ENCODE peak calls at places on chromosomes 6 and 20, in seven cellular contexts. M is mesothelial cell of epicardium, J is type B pancreatic cell, K is nephron progenitor cell, U is transverse colon, I is chondrocyte, X is HL-60. B is an unnamed sample.

GRCh38 chr6:131251593-131252204 is 116.4 kb downstream of the AKAP7 start:
- DNase-seq in M (no peak), J (no peak), K (no peak), U (no peak), I (no peak), X (no peak), B (no peak)

GRCh38 chr20:59564171-59564570 is 40.2 kb upstream of the PHACTR3 start:
- DNase-seq in M (no peak), J (no peak), K (no peak), U (no peak), I (no peak), X (no peak), B (peak; percentile 9)

GRCh38 chr20:35963878-35964277 is 4.5 kb upstream of the CNBD2 start:
- DNase-seq in M (no peak), J (no peak), K (no peak), U (peak; percentile 45), I (no peak), X (no peak), B (no peak)

GRCh38 chr20:62929051-62929538 is 2.8 kb upstream of the DIDO1 start:
- DNase-seq in M (no peak), J (no peak), K (peak; percentile 77), U (peak; percentile 81), I (no peak), X (no peak), B (peak; percentile 86)

GRCh38 chr20:13119583-13119982 is 101.5 kb upstream of the ISM1 start:
- DNase-seq in M (no peak), J (no peak), K (peak; percentile 47), U (peak; percentile 11), I (no peak), X (no peak), B (no peak)

GRCh38 chr6:34726055-34726454 is 29.5 kb upstream of the ILRUN start:
- DNase-seq in M (no peak), J (no peak), K (no peak), U (no peak), I (no peak), X (no peak), B (no peak)

GRCh38 chr6:170043150-170043819 is 247.6 kb downstream of the DLL1 start:
- DNase-seq in M (no peak), J (no peak), K (no peak), U (no peak), I (peak; percentile 30), X (no peak), B (no peak)

GRCh38 chr6:52271852-52272460 is 12.6 kb downstream of the MCM3 start:
- DNase-seq in M (no peak), J (no peak), K (no peak), U (no peak), I (no peak), X (no peak), B (no peak)

GRCh38 chr6:112912351-112913101 is 565.4 kb downstream of the RFPL4B start:
- DNase-seq in M (no peak), J (no peak), K (no peak), U (no peak), I (no peak), X (no peak), B (no peak)

GRCh38 chr6:108562503-108562993 is 1.8 kb downstream of the FOXO3 start:
- DNase-seq in M (no peak), J (no peak), K (peak; percentile 45), U (peak; percentile 65), I (no peak), X (peak; percentile 80), B (no peak)

GRCh38 chr6:136429681-136430080 is 120.5 kb downstream of the MAP7 start:
- DNase-seq in M (no peak), J (no peak), K (no peak), U (no peak), I (no peak), X (no peak), B (no peak)

GRCh38 chr6:152575186-152575585 is 62.0 kb downstream of the SYNE1 start:
- DNase-seq in M (no peak), J (no peak), K (no peak), U (no peak), I (no peak), X (no peak), B (no peak)

GRCh38 chr6:53658992-53659391 is 6.6 kb downstream of the KLHL31 start:
- DNase-seq in M (no peak), J (no peak), K (no peak), U (no peak), I (no peak), X (no peak), B (no peak)

GRCh38 chr20:5835234-5835845 is 85.1 kb downstream of the SHLD1 start:
- DNase-seq in M (no peak), J (no peak), K (no peak), U (no peak), I (no peak), X (no peak), B (no peak)

GRCh38 chr6:43849844-43850243 is 79.8 kb downstream of the VEGFA start:
- DNase-seq in M (no peak), J (no peak), K (no peak), U (no peak), I (no peak), X (no peak), B (no peak)

GRCh38 chr20:32641464-32641863 is 32.3 kb downstream of the C20orf203 start:
- DNase-seq in M (no peak), J (no peak), K (no peak), U (no peak), I (no peak), X (no peak), B (no peak)

GRCh38 chr6:33824461-33825154 is 20.8 kb upstream of the MLN start:
- DNase-seq in M (no peak), J (no peak), K (no peak), U (peak; percentile 63), I (peak; percentile 62), X (no peak), B (no peak)

GRCh38 chr20:25058051-25058796 is at the start of gene ACSS1:
- DNase-seq in M (no peak), J (no peak), K (peak; percentile 37), U (peak; percentile 78), I (peak; percentile 72), X (no peak), B (peak; percentile 86)

GRCh38 chr6:38714239-38715015 is 684 bp upstream of the DNAH8 start:
- DNase-seq in M (no peak), J (no peak), K (no peak), U (no peak), I (no peak), X (no peak), B (no peak)

GRCh38 chr6:10322991-10323390 is 91.9 kb downstream of the TFAP2A start:
- DNase-seq in M (no peak), J (no peak), K (no peak), U (no peak), I (no peak), X (no peak), B (no peak)

GRCh38 chr6:147053311-147053921 is 150.8 kb upstream of the STXBP5 start:
- DNase-seq in M (no peak), J (no peak), K (no peak), U (no peak), I (no peak), X (no peak), B (no peak)

GRCh38 chr20:14877616-14878015 is 540.2 kb upstream of the FLRT3 start:
- DNase-seq in M (no peak), J (no peak), K (no peak), U (no peak), I (no peak), X (no peak), B (no peak)

GRCh38 chr6:25484900-25485299 is 167.1 kb upstream of the SCGN start:
- DNase-seq in M (no peak), J (no peak), K (no peak), U (no peak), I (no peak), X (no peak), B (no peak)

GRCh38 chr6:97312241-97312640 is 29.2 kb upstream of the MMS22L start:
- DNase-seq in M (no peak), J (no peak), K (no peak), U (no peak), I (no peak), X (no peak), B (no peak)

DNA sequence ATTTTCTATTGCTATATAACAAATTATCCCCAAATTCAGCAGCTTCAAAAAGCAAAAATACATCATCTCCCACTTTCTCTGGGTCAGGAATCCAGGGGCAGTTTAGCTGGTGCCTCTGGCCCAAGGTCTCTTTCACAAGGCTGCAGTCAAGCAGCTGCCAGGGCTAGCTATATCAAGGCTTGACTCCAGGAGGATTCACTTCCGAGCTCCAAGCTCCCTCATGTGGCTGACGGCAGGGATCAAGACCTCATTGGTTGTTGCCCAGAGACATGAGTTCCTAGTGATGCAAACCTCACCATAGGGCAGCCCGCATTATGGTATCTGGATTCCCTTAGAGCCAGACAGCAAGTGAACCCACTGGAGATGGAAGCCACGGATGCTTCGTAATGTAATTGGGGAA is 1.3 kb upstream of the VNN1 start:
- DNase-seq in M (no peak), J (no peak), K (peak; percentile 12), U (peak; percentile 13), I (no peak), X (no peak), B (no peak)
- TF ChIP-seq CTCF in M (no peak), J (peak; percentile 34), K (no peak), U (no peak), I (peak; percentile 52), X (no peak), B (no peak)

GRCh38 chr6:143510991-143511891 is at the start of gene FUCA2:
- DNase-seq in M (peak; percentile 47), J (peak; percentile 86), K (peak; percentile 78), U (peak; percentile 94), I (peak; percentile 95), X (peak; percentile 67), B (peak; percentile 49)
- TF ChIP-seq CTCF in M (no peak), J (peak; percentile 30), K (no peak), U (peak; percentile 27), I (peak; percentile 33), X (no peak), B (no peak)

DNA sequence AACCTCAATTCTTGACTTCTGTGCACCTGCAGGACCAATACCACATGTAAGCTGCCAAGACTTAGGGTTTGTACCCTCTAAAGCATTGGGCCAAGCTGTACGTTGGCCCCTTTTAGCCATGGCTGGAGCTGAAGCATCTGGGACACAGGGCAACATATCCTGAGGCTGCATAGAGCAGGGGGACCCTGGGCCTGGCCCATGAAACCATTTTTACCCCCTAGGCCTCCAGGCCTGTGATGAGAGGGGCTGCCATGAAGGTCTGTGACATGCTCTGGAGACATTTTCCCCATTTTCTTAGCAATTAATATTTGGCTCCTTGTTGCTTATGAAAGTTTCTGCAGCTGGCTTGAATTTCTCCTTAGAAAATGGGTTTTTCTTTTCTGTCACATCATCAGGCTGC is 31.0 kb downstream of the PRDM13 start:
- DNase-seq in M (no peak), J (no peak), K (no peak), U (no peak), I (no peak), X (no peak), B (no peak)
- TF ChIP-seq CTCF in M (no peak), J (no peak), K (no peak), U (no peak), I (no peak), X (no peak), B (no peak)

GRCh38 chr6:148780918-148781436 is 34.1 kb downstream of the UST start:
- DNase-seq in M (no peak), J (no peak), K (no peak), U (no peak), I (no peak), X (no peak), B (no peak)
- TF ChIP-seq CTCF in M (no peak), J (no peak), K (no peak), U (no peak), I (no peak), X (no peak), B (no peak)

GRCh38 chr6:7086488-7086887 is 21.3 kb upstream of the RREB1 start:
- DNase-seq in M (no peak), J (no peak), K (no peak), U (peak; percentile 50), I (no peak), X (peak; percentile 43), B (peak; percentile 50)
- TF ChIP-seq CTCF in M (no peak), J (no peak), K (no peak), U (no peak), I (no peak), X (peak; percentile 2), B (no peak)

B was measured in B cell.